ENCODE peak calls at places on chromosomes 3 and 15, in four cellular contexts. J is HepG2, P is GM12878, N is K562. R is an unnamed sample.

GRCh38 chr15:36363335-36363734 is 216.1 kb upstream of the CDIN1 start:
- DNase-seq in J (no peak), P (no peak), N (no peak), R (peak)

GRCh38 chr3:125062904-125063618 is 7.3 kb upstream of the HEG1 start:
- DNase-seq in J (peak), P (no peak), N (no peak), R (peak)

GRCh38 chr3:67034371-67034770 is 36.3 kb downstream of the KBTBD8 start:
- DNase-seq in J (no peak), P (no peak), N (no peak), R (no peak)

GRCh38 chr3:98986073-98986472 is 84.6 kb upstream of the DCBLD2 start:
- DNase-seq in J (peak), P (no peak), N (peak), R (peak)

GRCh38 chr15:89740137-89740536 is 10.9 kb downstream of the MESP1 start:
- DNase-seq in J (peak), P (peak), N (peak), R (peak)

GRCh38 chr3:143731776-143732175 is 116.5 kb downstream of the SLC9A9 start:
- DNase-seq in J (no peak), P (no peak), N (no peak), R (no peak)

GRCh38 chr15:25240461-25241021 is 198.3 kb downstream of the UBE3A start:
- DNase-seq in J (no peak), P (no peak), N (no peak), R (no peak)

GRCh38 chr3:69197455-69197854 is 75.1 kb upstream of the LMOD3 start:
- DNase-seq in J (no peak), P (no peak), N (no peak), R (no peak)

GRCh38 chr3:69504232-69504631 is 118.3 kb upstream of the FRMD4B start:
- DNase-seq in J (no peak), P (no peak), N (no peak), R (no peak)

GRCh38 chr3:83770664-83771402 is 1188.0 kb upstream of the CADM2 start:
- DNase-seq in J (no peak), P (no peak), N (no peak), R (no peak)

GRCh38 chr3:19946291-19946831 is 536 bp upstream of the RAB5A start:
- DNase-seq in J (no peak), P (no peak), N (no peak), R (no peak)

GRCh38 chr15:73941044-73941443 is 14.8 kb downstream of the LOXL1 start:
- DNase-seq in J (no peak), P (no peak), N (no peak), R (peak)

GRCh38 chr3:128367726-128368125 is 99.0 kb downstream of the DNAJB8 start:
- DNase-seq in J (no peak), P (no peak), N (no peak), R (no peak)

GRCh38 chr3:39343076-39343717 is 13.7 kb downstream of the CCR8 start:
- DNase-seq in J (no peak), P (no peak), N (no peak), R (no peak)

GRCh38 chr3:137081711-137082110 is 123.9 kb downstream of the IL20RB start:
- DNase-seq in J (no peak), P (no peak), N (no peak), R (no peak)

GRCh38 chr3:3065876-3066275 is 44.3 kb downstream of the IL5RA start:
- DNase-seq in J (no peak), P (no peak), N (no peak), R (peak)

GRCh38 chr15:75309711-75310110 is 26.2 kb upstream of the COMMD4 start:
- DNase-seq in J (peak), P (no peak), N (no peak), R (no peak)

GRCh38 chr15:92521624-92522008 is 127.9 kb downstream of the ST8SIA2 start:
- DNase-seq in J (peak), P (peak), N (peak), R (peak)

GRCh38 chr3:97821413-97821809 is 400 bp upstream of the CRYBG3 start:
- DNase-seq in J (no peak), P (no peak), N (peak), R (no peak)

GRCh38 chr3:136428167-136428566 is 178.0 kb downstream of the PCCB start:
- DNase-seq in J (no peak), P (no peak), N (no peak), R (no peak)

GRCh38 chr3:15367059-15367458 is 34.7 kb upstream of the SH3BP5 start:
- DNase-seq in J (no peak), P (no peak), N (no peak), R (no peak)

GRCh38 chr3:32733631-32734229 is 48.7 kb downstream of the CNOT10 start:
- DNase-seq in J (peak), P (peak), N (peak), R (peak)

GRCh38 chr15:73564255-73564654 is 68.9 kb downstream of the NPTN start:
- DNase-seq in J (no peak), P (no peak), N (peak), R (peak)

DNA sequence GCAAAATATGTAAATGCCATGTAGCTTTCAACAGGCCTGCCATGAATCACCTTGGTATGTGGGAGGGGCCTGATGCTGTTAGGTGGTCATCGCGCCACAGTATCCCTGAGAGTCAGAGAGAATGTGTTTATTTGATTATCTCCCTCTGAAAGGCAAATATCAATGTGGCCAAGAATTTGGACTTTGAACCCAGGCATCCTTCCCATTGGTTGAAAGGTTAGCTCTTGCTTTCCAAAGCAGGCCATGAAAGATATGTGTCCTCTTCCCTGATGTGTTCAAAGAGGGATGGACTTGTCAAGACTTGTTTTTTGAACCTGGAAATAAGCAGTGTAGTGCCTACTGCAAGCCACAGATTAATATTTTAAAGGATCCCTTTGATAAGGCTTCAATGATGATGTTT is 36.7 kb downstream of the SRP14 start:
- DNase-seq in J (peak), P (no peak), N (no peak), R (peak)
- TF ChIP-seq CHD4 in J (no peak), P (no peak), N (no peak), R (no peak)

GRCh38 chr3:5766848-5767247 is 579.3 kb downstream of the EDEM1 start:
- DNase-seq in J (no peak), P (no peak), N (peak), R (no peak)
- TF ChIP-seq CHD4 in J (no peak), P (no peak), N (peak), R (no peak)

GRCh38 chr3:14142567-14143270 is 17.9 kb downstream of the TMEM43 start:
- DNase-seq in J (no peak), P (no peak), N (no peak), R (no peak)

GRCh38 chr3:14140668-14141067 is 15.8 kb downstream of the TMEM43 start:
- DNase-seq in J (no peak), P (no peak), N (no peak), R (no peak)

GRCh38 chr3:14139771-14140170 is 14.9 kb downstream of the TMEM43 start:
- DNase-seq in J (no peak), P (no peak), N (no peak), R (no peak)

GRCh38 chr3:14141602-14142315 is 16.9 kb downstream of the TMEM43 start:
- DNase-seq in J (no peak), P (no peak), N (no peak), R (no peak)

GRCh38 chr3:14141144-14141543 is 16.3 kb downstream of the TMEM43 start:
- DNase-seq in J (no peak), P (no peak), N (no peak), R (no peak)
- TF ChIP-seq CHD4 in J (no peak), P (no peak), N (no peak), R (no peak)

GRCh38 chr3:47802734-47803477 is at the start of gene DHX30:
- DNase-seq in J (peak), P (no peak), N (peak), R (peak)
- TF ChIP-seq CHD4 in J (no peak), P (no peak), N (no peak), R (no peak)

DNA sequence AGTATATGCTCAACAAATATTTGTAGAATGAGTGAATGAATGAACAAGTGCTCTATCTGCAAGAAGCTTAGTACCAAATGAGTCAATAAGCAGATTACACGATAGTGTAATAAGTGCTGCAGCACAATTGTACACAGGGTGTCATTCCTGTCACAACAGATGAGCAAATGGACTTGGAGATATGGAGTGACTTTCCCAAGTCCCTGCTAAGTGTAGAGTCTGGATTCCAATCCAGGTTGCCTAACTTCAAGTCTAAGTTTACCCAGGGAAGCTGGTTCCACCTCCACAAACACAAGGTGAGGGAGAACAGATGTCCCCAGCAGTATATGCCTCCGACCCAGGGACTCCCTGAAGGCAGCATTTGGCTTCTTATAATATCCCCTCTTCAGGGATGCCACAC is 77.7 kb upstream of the RAD18 start:
- DNase-seq in J (no peak), P (no peak), N (no peak), R (no peak)
- TF ChIP-seq CHD4 in J (no peak), P (no peak), N (no peak), R (no peak)

DNA sequence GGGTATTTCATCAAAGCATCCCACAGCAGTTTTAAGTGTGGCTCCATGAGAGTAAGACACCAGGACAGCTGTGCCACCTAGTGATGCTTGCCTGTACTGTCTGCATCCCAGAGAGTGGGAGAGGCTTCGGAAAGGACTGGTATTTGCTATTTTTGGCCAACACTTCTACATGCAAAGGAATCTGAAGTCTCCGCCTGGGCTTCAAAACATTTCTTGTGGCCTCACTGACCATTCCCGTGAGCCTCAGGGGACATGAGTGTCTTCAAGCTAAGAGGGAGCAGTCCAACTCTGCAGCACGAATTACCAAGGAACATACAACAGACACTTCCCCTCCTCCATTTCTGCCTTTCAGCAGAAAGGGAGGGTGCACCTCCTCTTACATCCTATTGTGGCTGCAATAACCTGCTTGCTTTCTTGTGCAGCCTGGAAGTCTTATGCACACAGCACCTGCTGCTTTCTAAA is 177.5 kb downstream of the RORA start:
- DNase-seq in J (peak), P (no peak), N (no peak), R (peak)
- TF ChIP-seq CHD4 in J (no peak), P (no peak), N (no peak), R (no peak)

DNA sequence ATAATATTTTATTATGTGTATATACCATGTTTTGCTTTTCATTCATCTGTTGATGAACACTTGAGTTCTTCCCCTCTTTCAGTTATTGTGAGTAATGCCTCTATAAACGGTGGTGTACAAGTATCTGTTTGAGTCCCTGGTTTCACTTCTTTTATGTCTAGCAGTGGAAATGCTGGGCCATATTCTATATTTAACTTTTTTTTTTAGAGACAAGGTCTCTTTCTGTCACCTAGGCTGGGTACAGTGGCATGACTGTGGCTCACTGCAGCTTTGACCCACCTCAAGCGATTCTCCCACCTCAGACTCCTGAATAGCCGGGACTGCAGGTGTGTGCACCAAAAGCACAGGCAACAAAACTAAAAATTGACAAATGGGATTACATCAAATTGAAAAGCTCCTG is 19.9 kb downstream of the GOLM2 start:
- DNase-seq in J (no peak), P (peak), N (no peak), R (no peak)
- TF ChIP-seq CHD4 in J (no peak), P (no peak), N (no peak), R (no peak)

GRCh38 chr3:195160257-195160898 is 110.6 kb downstream of the XXYLT1 start:
- DNase-seq in J (peak), P (no peak), N (no peak), R (no peak)
- TF ChIP-seq CHD4 in J (no peak), P (no peak), N (no peak), R (no peak)

DNA sequence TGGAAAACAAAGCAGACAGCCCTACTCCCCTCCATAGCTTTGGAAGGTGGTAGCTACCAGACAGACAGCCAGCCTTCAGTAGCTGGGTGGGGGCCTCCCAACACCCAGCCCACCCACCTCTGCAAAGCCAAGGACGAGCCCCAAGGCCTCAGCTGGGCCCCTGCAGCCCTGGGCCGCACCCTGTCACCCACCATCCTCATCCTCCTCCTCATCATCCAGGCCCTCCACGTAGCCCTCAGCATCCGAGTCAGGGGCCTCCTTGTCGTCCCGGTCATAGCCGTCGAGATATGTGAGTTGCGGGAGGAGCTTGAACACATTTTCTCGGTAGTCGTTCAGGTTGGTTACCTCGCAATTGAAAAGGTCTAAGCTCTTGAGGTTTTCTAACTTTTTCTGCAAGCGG is 36.5 kb downstream of the ANP32A start:
- DNase-seq in J (no peak), P (no peak), N (no peak), R (no peak)
- TF ChIP-seq CHD4 in J (no peak), P (no peak), N (no peak), R (no peak)

R was measured in A549.